ENCODE peak calls at places on chromosomes 5 and 9, in five cellular contexts. X is H1, Y is H9, B is neuronal stem cell, E is mesenchymal stem cell. T is an unnamed sample.

GRCh38 chr9:97518166-97518908 is 16.9 kb downstream of the TMOD1 start:
- DNase-seq in X (no peak), Y (no peak), B (no peak), E (no peak), T (no peak)

GRCh38 chr5:14716755-14717752 is 52.5 kb downstream of the OTULIN start:
- DNase-seq in X (no peak), Y (no peak), B (no peak), E (no peak), T (peak; percentile 89)

GRCh38 chr5:58459276-58459859 is 518 bp downstream of the PLK2 start:
- DNase-seq in X (peak; percentile 66), Y (peak; percentile 33), B (no peak), E (peak; percentile 64), T (peak; percentile 61)

GRCh38 chr5:77637170-77638074 is 1.1 kb downstream of the OTP start:
- DNase-seq in X (peak; percentile 65), Y (no peak), B (no peak), E (no peak), T (no peak)

GRCh38 chr5:54882101-54882500 is 103.3 kb downstream of the ESM1 start:
- DNase-seq in X (no peak), Y (no peak), B (no peak), E (no peak), T (no peak)

GRCh38 chr9:75739884-75740611 is 150.4 kb upstream of the PCSK5 start:
- DNase-seq in X (no peak), Y (no peak), B (no peak), E (no peak), T (no peak)

GRCh38 chr9:34331191-34331590 is 1.8 kb downstream of the NUDT2 start:
- DNase-seq in X (no peak), Y (no peak), B (no peak), E (no peak), T (no peak)

GRCh38 chr9:98563212-98563907 is 145.4 kb downstream of the GABBR2 start:
- DNase-seq in X (no peak), Y (no peak), B (no peak), E (no peak), T (no peak)

GRCh38 chr5:130024006-130024405 is 119.7 kb downstream of the CHSY3 start:
- DNase-seq in X (no peak), Y (no peak), B (no peak), E (peak; percentile 13), T (no peak)

GRCh38 chr9:130714586-130715110 is 21.1 kb downstream of the EXOSC2 start:
- DNase-seq in X (no peak), Y (no peak), B (no peak), E (peak; percentile 38), T (no peak)

GRCh38 chr9:137462396-137463193 is 3.5 kb upstream of the NSMF start:
- DNase-seq in X (no peak), Y (no peak), B (no peak), E (no peak), T (no peak)

GRCh38 chr9:112333639-112334318 is 360 bp upstream of the PTBP3 start:
- DNase-seq in X (peak; percentile 92), Y (peak; percentile 95), B (peak; percentile 97), E (peak; percentile 95), T (peak; percentile 93)
- H2BK12ac ChIP-seq in X (no peak overlapping the region), Y (no peak overlapping the region), B (no peak overlapping the region), E (peak overlapping the region; percentile 83), T (peak overlapping the region; percentile 82)

GRCh38 chr5:160235731-160236130 is 6.4 kb downstream of the FABP6 start:
- DNase-seq in X (no peak), Y (no peak), B (no peak), E (no peak), T (peak; percentile 75)

GRCh38 chr5:160231789-160232342 is 2.6 kb downstream of the FABP6 start:
- DNase-seq in X (no peak), Y (no peak), B (no peak), E (no peak), T (no peak)

GRCh38 chr5:160233847-160234246 is 4.5 kb downstream of the FABP6 start:
- DNase-seq in X (no peak), Y (no peak), B (no peak), E (no peak), T (no peak)

GRCh38 chr5:160230686-160231527 is 1.6 kb downstream of the FABP6 start:
- DNase-seq in X (no peak), Y (no peak), B (no peak), E (no peak), T (peak; percentile 37)

GRCh38 chr5:160233215-160233614 is 3.9 kb downstream of the FABP6 start:
- DNase-seq in X (no peak), Y (no peak), B (no peak), E (no peak), T (no peak)
- H3K4me2 ChIP-seq in X (no peak overlapping the region), Y (no peak overlapping the region), B (no peak overlapping the region), E (no peak overlapping the region), T (no peak overlapping the region)

GRCh38 chr5:107372723-107373487 is 297.8 kb downstream of the EFNA5 start:
- DNase-seq in X (no peak), Y (no peak), B (no peak), E (no peak), T (no peak)

GRCh38 chr5:107376546-107377276 is 294.0 kb downstream of the EFNA5 start:
- DNase-seq in X (no peak), Y (no peak), B (no peak), E (peak; percentile 85), T (peak; percentile 28)

GRCh38 chr5:107370569-107370968 is 300.2 kb downstream of the EFNA5 start:
- DNase-seq in X (no peak), Y (no peak), B (no peak), E (no peak), T (no peak)

GRCh38 chr5:107377277-107377609 is 293.5 kb downstream of the EFNA5 start:
- DNase-seq in X (no peak), Y (no peak), B (no peak), E (no peak), T (no peak)

DNA sequence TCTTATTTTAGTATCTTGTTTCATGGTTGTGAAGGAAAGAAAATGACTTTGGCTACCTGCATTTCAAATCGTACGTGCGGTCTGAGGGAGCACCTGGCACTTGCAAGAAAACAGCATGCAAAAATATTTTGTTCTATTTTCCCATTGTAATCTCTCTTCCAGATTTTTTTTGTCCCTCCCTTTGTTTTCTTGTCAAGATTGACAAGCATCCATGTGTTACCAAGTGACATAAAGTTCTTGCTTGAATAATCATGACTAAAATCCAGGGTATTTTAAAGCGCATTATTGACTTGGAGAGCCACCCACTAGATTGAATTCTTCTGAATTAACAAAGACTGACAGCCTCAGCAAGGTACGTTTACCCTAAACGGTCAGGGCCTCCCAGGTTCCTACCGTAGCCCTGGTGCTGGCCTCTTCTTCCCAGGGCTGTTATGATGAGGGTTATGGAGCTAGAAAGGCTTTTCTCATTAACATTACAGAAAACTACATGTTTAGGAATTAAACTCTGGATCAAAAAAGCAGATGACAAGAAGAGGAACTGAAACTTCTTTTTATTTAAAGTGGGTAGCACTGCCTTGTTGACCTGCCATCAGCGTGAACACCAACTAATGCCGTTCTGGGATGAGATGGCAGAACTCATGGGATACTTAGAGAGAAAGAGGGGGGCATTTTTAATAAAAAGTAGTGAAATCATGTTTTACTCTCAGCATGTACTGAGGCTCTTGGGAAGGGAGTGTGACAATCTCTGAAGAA is 297.1 kb downstream of the EFNA5 start:
- DNase-seq in X (no peak), Y (no peak), B (no peak), E (no peak), T (no peak)
- H2AFZ ChIP-seq in X (no peak overlapping the region), Y (no peak overlapping the region), B (no peak overlapping the region), E (no peak overlapping the region), T (no peak overlapping the region)

DNA sequence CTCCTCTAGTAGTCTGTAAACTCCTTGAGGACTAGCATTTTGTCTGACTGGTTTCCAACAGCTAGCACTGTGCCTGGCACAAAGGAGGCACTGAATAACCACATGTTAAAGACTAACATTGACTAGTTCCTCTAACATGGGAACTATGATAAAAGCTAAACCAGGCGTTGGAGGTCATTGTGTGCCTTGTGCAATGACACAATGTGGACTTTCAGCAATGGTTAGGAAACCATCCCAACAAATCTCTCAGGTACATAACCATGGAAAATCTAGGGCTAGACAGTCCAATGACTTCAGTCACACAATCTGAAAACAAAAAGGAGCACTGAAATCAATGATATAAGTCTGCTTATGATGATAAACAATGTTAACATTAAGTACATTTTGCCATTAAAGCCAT is 200.6 kb downstream of the DCP2 start:
- DNase-seq in X (no peak), Y (no peak), B (no peak), E (no peak), T (no peak)
- H2BK12ac ChIP-seq in X (no peak overlapping the region), Y (no peak overlapping the region), B (no peak overlapping the region), E (no peak overlapping the region), T (no peak overlapping the region)

DNA sequence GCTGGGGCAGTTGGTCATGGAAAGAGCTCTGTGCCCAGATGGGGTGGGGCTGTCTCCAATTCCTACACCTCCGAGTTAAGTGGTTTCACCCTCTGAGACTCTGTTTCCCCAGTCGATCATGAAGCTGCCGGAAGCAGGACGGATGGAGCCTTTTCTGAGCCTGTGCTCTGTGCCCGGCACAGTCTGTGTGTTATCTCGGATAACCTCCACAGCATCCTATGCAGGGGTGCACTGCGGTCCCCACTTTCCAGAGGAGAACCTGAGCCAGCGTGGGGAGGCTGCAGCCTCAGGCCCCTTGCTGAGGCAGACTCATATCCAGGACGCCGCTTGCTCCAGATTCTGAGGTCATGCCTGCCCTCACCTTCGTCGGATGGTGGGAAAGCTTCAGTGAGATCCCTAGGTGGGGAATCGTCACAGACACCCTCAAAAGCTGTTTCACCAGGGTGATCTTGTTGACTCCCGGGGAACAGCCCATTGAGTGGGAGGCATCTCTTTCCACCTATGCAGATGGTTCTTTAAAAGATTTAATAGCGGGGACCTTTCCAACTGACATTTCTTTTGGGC is 6.9 kb upstream of the COL5A1 start:
- DNase-seq in X (no peak), Y (peak; percentile 12), B (no peak), E (no peak), T (no peak)
- H3K4me2 ChIP-seq in X (no peak overlapping the region), Y (no peak overlapping the region), B (no peak overlapping the region), E (no peak overlapping the region), T (no peak overlapping the region)

DNA sequence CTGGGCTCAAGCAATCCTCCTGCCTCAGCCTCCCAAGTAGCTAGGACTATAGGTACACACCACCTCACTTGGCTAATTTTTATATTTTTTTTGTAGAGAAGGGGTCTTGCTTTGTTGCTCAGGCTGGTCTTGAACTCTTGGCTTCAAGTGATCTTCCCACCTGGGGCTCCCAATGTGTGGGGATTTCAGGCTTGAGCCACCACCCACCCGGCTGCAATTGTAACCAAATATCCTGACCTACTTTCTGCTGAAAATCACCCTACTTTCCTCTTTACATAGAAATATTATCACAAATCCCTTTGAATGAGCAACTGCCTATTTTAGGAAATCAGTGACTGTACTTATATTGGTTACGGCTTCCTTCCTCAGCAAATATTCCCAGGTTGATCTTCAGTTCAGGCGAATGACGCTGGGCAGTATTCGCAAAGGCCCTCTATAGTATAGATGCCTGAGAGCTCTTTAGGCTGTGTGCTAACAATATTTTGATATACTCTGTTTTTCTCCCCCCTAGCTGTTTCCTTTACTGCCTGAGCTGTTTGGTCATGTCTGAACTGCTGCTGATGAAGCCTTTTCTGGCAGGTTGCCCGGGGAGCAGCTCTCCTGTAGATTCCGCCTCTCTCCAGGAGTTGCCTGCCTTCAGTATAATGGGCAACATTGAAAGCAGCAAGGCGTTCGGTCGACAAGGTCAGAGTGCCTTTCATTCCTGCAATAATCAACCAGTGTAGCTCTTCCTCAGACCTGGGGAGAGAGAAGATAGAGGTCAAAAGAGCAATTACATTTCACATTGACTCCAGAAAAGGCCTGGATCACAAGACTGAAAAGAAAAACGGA is 59.8 kb upstream of the ZNF608 start:
- DNase-seq in X (peak; percentile 51), Y (peak; percentile 51), B (peak; percentile 58), E (peak; percentile 79), T (no peak)
- H2AFZ ChIP-seq in X (peak overlapping the region; percentile 28), Y (no peak overlapping the region), B (no peak overlapping the region), E (no peak overlapping the region), T (no peak overlapping the region)